ENCODE peak calls at places on chromosome X, in ten cellular contexts. One of them, this sample, is unnamed.

GRCh38 chrX:2703991-2704369 is 12.9 kb downstream of the CD99 start:
- DNase-seq in ascending aorta: no peak
- DNase-seq in stimulated activated CD4-positive, alpha-beta T cell treated with anti-CD3 and anti-CD28 coated beads, Interleukin-2, amount 100 ng/mL, for 48 hours: no peak
- DNase-seq in NCI-H1105: no peak
- DNase-seq in CD4-positive, alpha-beta T cell: no peak
- DNase-seq in AG10803: peak
- DNase-seq in AML-193: no peak
- DNase-seq in nephron progenitor cell: no peak
- DNase-seq in substantia nigra: no peak
- DNase-seq in activated T-helper 1 cell treated with Interleukin-2 at 50 U/mL for 16 hours: no peak
- DNase-seq in this sample: no peak

GRCh38 chrX:129833153-129834004 is 10.3 kb downstream of the ZDHHC9 start:
- DNase-seq in ascending aorta: no peak
- DNase-seq in stimulated activated CD4-positive, alpha-beta T cell treated with anti-CD3 and anti-CD28 coated beads, Interleukin-2, amount 100 ng/mL, for 48 hours: no peak
- DNase-seq in NCI-H1105: no peak
- DNase-seq in CD4-positive, alpha-beta T cell: no peak
- DNase-seq in AG10803: peak
- DNase-seq in AML-193: no peak
- DNase-seq in nephron progenitor cell: no peak
- DNase-seq in substantia nigra: peak
- DNase-seq in activated T-helper 1 cell treated with Interleukin-2 at 50 U/mL for 16 hours: no peak
- DNase-seq in this sample: no peak

GRCh38 chrX:65688403-65688881 is 21.0 kb downstream of the MSN start:
- DNase-seq in ascending aorta: no peak
- DNase-seq in stimulated activated CD4-positive, alpha-beta T cell treated with anti-CD3 and anti-CD28 coated beads, Interleukin-2, amount 100 ng/mL, for 48 hours: no peak
- DNase-seq in NCI-H1105: no peak
- DNase-seq in CD4-positive, alpha-beta T cell: no peak
- DNase-seq in AG10803: peak
- DNase-seq in AML-193: peak
- DNase-seq in nephron progenitor cell: no peak
- DNase-seq in substantia nigra: no peak
- DNase-seq in activated T-helper 1 cell treated with Interleukin-2 at 50 U/mL for 16 hours: no peak
- DNase-seq in this sample: no peak

GRCh38 chrX:145552643-145553042 is 265.0 kb upstream of the SLITRK2 start:
- DNase-seq in ascending aorta: no peak
- DNase-seq in stimulated activated CD4-positive, alpha-beta T cell treated with anti-CD3 and anti-CD28 coated beads, Interleukin-2, amount 100 ng/mL, for 48 hours: no peak
- DNase-seq in NCI-H1105: no peak
- DNase-seq in CD4-positive, alpha-beta T cell: no peak
- DNase-seq in AG10803: peak
- DNase-seq in AML-193: no peak
- DNase-seq in nephron progenitor cell: no peak
- DNase-seq in substantia nigra: no peak
- DNase-seq in activated T-helper 1 cell treated with Interleukin-2 at 50 U/mL for 16 hours: no peak
- DNase-seq in this sample: no peak

GRCh38 chrX:118502121-118502794 is 6.6 kb downstream of the DOCK11 start:
- DNase-seq in ascending aorta: no peak
- DNase-seq in stimulated activated CD4-positive, alpha-beta T cell treated with anti-CD3 and anti-CD28 coated beads, Interleukin-2, amount 100 ng/mL, for 48 hours: no peak
- DNase-seq in NCI-H1105: no peak
- DNase-seq in CD4-positive, alpha-beta T cell: no peak
- DNase-seq in AG10803: no peak
- DNase-seq in AML-193: peak
- DNase-seq in nephron progenitor cell: no peak
- DNase-seq in substantia nigra: no peak
- DNase-seq in activated T-helper 1 cell treated with Interleukin-2 at 50 U/mL for 16 hours: no peak
- DNase-seq in this sample: no peak

GRCh38 chrX:103651374-103651773 is 22.6 kb downstream of the TCEAL1 start:
- DNase-seq in ascending aorta: no peak
- DNase-seq in stimulated activated CD4-positive, alpha-beta T cell treated with anti-CD3 and anti-CD28 coated beads, Interleukin-2, amount 100 ng/mL, for 48 hours: no peak
- DNase-seq in NCI-H1105: no peak
- DNase-seq in CD4-positive, alpha-beta T cell: no peak
- DNase-seq in AG10803: no peak
- DNase-seq in AML-193: no peak
- DNase-seq in nephron progenitor cell: no peak
- DNase-seq in substantia nigra: no peak
- DNase-seq in activated T-helper 1 cell treated with Interleukin-2 at 50 U/mL for 16 hours: no peak
- DNase-seq in this sample: no peak

GRCh38 chrX:133215747-133216146 is 2.4 kb downstream of the TFDP3 start:
- DNase-seq in ascending aorta: no peak
- DNase-seq in stimulated activated CD4-positive, alpha-beta T cell treated with anti-CD3 and anti-CD28 coated beads, Interleukin-2, amount 100 ng/mL, for 48 hours: no peak
- DNase-seq in NCI-H1105: no peak
- DNase-seq in CD4-positive, alpha-beta T cell: no peak
- DNase-seq in AG10803: no peak
- DNase-seq in AML-193: no peak
- DNase-seq in nephron progenitor cell: peak
- DNase-seq in substantia nigra: no peak
- DNase-seq in activated T-helper 1 cell treated with Interleukin-2 at 50 U/mL for 16 hours: no peak
- DNase-seq in this sample: no peak

GRCh38 chrX:106933538-106933961 is 13.3 kb downstream of the CLDN2 start:
- DNase-seq in ascending aorta: no peak
- DNase-seq in stimulated activated CD4-positive, alpha-beta T cell treated with anti-CD3 and anti-CD28 coated beads, Interleukin-2, amount 100 ng/mL, for 48 hours: no peak
- DNase-seq in NCI-H1105: no peak
- DNase-seq in CD4-positive, alpha-beta T cell: no peak
- DNase-seq in AG10803: no peak
- DNase-seq in AML-193: no peak
- DNase-seq in nephron progenitor cell: no peak
- DNase-seq in substantia nigra: no peak
- DNase-seq in activated T-helper 1 cell treated with Interleukin-2 at 50 U/mL for 16 hours: no peak
- DNase-seq in this sample: no peak

GRCh38 chrX:148555101-148555500 is 54.7 kb downstream of the AFF2 start:
- DNase-seq in ascending aorta: no peak
- DNase-seq in stimulated activated CD4-positive, alpha-beta T cell treated with anti-CD3 and anti-CD28 coated beads, Interleukin-2, amount 100 ng/mL, for 48 hours: no peak
- DNase-seq in NCI-H1105: no peak
- DNase-seq in CD4-positive, alpha-beta T cell: no peak
- DNase-seq in AG10803: no peak
- DNase-seq in AML-193: no peak
- DNase-seq in nephron progenitor cell: no peak
- DNase-seq in substantia nigra: no peak
- DNase-seq in activated T-helper 1 cell treated with Interleukin-2 at 50 U/mL for 16 hours: no peak
- DNase-seq in this sample: no peak

GRCh38 chrX:34343001-34343400 is 210.9 kb upstream of the FAM47A start:
- DNase-seq in ascending aorta: no peak
- DNase-seq in stimulated activated CD4-positive, alpha-beta T cell treated with anti-CD3 and anti-CD28 coated beads, Interleukin-2, amount 100 ng/mL, for 48 hours: no peak
- DNase-seq in NCI-H1105: no peak
- DNase-seq in CD4-positive, alpha-beta T cell: no peak
- DNase-seq in AG10803: no peak
- DNase-seq in AML-193: no peak
- DNase-seq in nephron progenitor cell: no peak
- DNase-seq in substantia nigra: no peak
- DNase-seq in activated T-helper 1 cell treated with Interleukin-2 at 50 U/mL for 16 hours: no peak
- DNase-seq in this sample: no peak

GRCh38 chrX:120653000-120653399 is 23.1 kb upstream of the C1GALT1C1 start:
- DNase-seq in ascending aorta: no peak
- DNase-seq in stimulated activated CD4-positive, alpha-beta T cell treated with anti-CD3 and anti-CD28 coated beads, Interleukin-2, amount 100 ng/mL, for 48 hours: no peak
- DNase-seq in NCI-H1105: no peak
- DNase-seq in CD4-positive, alpha-beta T cell: no peak
- DNase-seq in AG10803: peak
- DNase-seq in AML-193: no peak
- DNase-seq in nephron progenitor cell: no peak
- DNase-seq in substantia nigra: no peak
- DNase-seq in activated T-helper 1 cell treated with Interleukin-2 at 50 U/mL for 16 hours: no peak
- DNase-seq in this sample: no peak

GRCh38 chrX:20742106-20742505 is 475.4 kb upstream of the RPS6KA3 start:
- DNase-seq in ascending aorta: no peak
- DNase-seq in stimulated activated CD4-positive, alpha-beta T cell treated with anti-CD3 and anti-CD28 coated beads, Interleukin-2, amount 100 ng/mL, for 48 hours: no peak
- DNase-seq in NCI-H1105: peak
- DNase-seq in CD4-positive, alpha-beta T cell: no peak
- DNase-seq in AG10803: peak
- DNase-seq in AML-193: no peak
- DNase-seq in nephron progenitor cell: no peak
- DNase-seq in substantia nigra: no peak
- DNase-seq in activated T-helper 1 cell treated with Interleukin-2 at 50 U/mL for 16 hours: no peak
- DNase-seq in this sample: no peak

GRCh38 chrX:75544760-75545159 is 21.9 kb upstream of the ZDHHC15 start:
- DNase-seq in ascending aorta: no peak
- DNase-seq in stimulated activated CD4-positive, alpha-beta T cell treated with anti-CD3 and anti-CD28 coated beads, Interleukin-2, amount 100 ng/mL, for 48 hours: no peak
- DNase-seq in NCI-H1105: no peak
- DNase-seq in CD4-positive, alpha-beta T cell: no peak
- DNase-seq in AG10803: no peak
- DNase-seq in AML-193: no peak
- DNase-seq in nephron progenitor cell: no peak
- DNase-seq in substantia nigra: no peak
- DNase-seq in activated T-helper 1 cell treated with Interleukin-2 at 50 U/mL for 16 hours: no peak
- DNase-seq in this sample: no peak

GRCh38 chrX:10634681-10635161 is 14.3 kb upstream of the MID1 start:
- DNase-seq in ascending aorta: no peak
- DNase-seq in stimulated activated CD4-positive, alpha-beta T cell treated with anti-CD3 and anti-CD28 coated beads, Interleukin-2, amount 100 ng/mL, for 48 hours: no peak
- DNase-seq in NCI-H1105: no peak
- DNase-seq in CD4-positive, alpha-beta T cell: no peak
- DNase-seq in AG10803: peak
- DNase-seq in AML-193: no peak
- DNase-seq in nephron progenitor cell: no peak
- DNase-seq in substantia nigra: no peak
- DNase-seq in activated T-helper 1 cell treated with Interleukin-2 at 50 U/mL for 16 hours: no peak
- DNase-seq in this sample: no peak

GRCh38 chrX:45009371-45010000 is 136.5 kb downstream of the KDM6A start:
- DNase-seq in ascending aorta: no peak
- DNase-seq in stimulated activated CD4-positive, alpha-beta T cell treated with anti-CD3 and anti-CD28 coated beads, Interleukin-2, amount 100 ng/mL, for 48 hours: no peak
- DNase-seq in NCI-H1105: no peak
- DNase-seq in CD4-positive, alpha-beta T cell: no peak
- DNase-seq in AG10803: peak
- DNase-seq in AML-193: no peak
- DNase-seq in nephron progenitor cell: no peak
- DNase-seq in substantia nigra: no peak
- DNase-seq in activated T-helper 1 cell treated with Interleukin-2 at 50 U/mL for 16 hours: no peak
- DNase-seq in this sample: no peak

GRCh38 chrX:44314259-44314734 is 29.2 kb downstream of the EFHC2 start:
- DNase-seq in ascending aorta: no peak
- DNase-seq in stimulated activated CD4-positive, alpha-beta T cell treated with anti-CD3 and anti-CD28 coated beads, Interleukin-2, amount 100 ng/mL, for 48 hours: no peak
- DNase-seq in NCI-H1105: no peak
- DNase-seq in CD4-positive, alpha-beta T cell: no peak
- DNase-seq in AG10803: peak
- DNase-seq in AML-193: peak
- DNase-seq in nephron progenitor cell: no peak
- DNase-seq in substantia nigra: no peak
- DNase-seq in activated T-helper 1 cell treated with Interleukin-2 at 50 U/mL for 16 hours: no peak
- DNase-seq in this sample: no peak

This sample was measured in activated T-helper 2 cell treated with anti-CD3 and anti-CD28 coated beads, Interferon-gamma antibody, Interleukin-2, Interleukin-4, amounts not matched to agents 10 μg/mL and 5 μg/mL and 100 μg/mL, durations not matched to agents 14 hours and 24 hours and 36 hours.